ENCODE peak calls at places on chromosomes 11 and 22, in six cellular contexts. C, V, I, K, Z and P are unnamed samples.
A peak's percentile ranks its signal among the peaks of the same experiment; 100 is the strongest.

GRCh38 chr11:69398529-69399492 is 82.7 kb upstream of the LINC01488 start:
- DNase-seq in C (peak; percentile 39), V (no peak), I (peak; percentile 55), K (peak; percentile 30), Z (no peak), P (no peak)

GRCh38 chr22:24325105-24325757 is 54.6 kb downstream of the SPECC1L start:
- DNase-seq in C (no peak), V (peak; percentile 84), I (no peak), K (peak; percentile 93), Z (peak; percentile 66), P (no peak)

GRCh38 chr11:17443423-17443822 is 33.2 kb downstream of the ABCC8 start:
- DNase-seq in C (no peak), V (no peak), I (no peak), K (no peak), Z (no peak), P (no peak)

GRCh38 chr11:18590573-18590972 is 2.0 kb upstream of the UEVLD start:
- DNase-seq in C (no peak), V (no peak), I (no peak), K (no peak), Z (no peak), P (no peak)

GRCh38 chr22:24418786-24419479 is 8.5 kb upstream of the ADORA2A start:
- DNase-seq in C (no peak), V (no peak), I (no peak), K (no peak), Z (no peak), P (no peak)

GRCh38 chr11:134045799-134046635 is 22.9 kb upstream of the JAM3 start:
- DNase-seq in C (no peak), V (no peak), I (peak; percentile 49), K (peak; percentile 32), Z (no peak), P (no peak)

GRCh38 chr11:122138759-122139594 is 23.0 kb upstream of the BLID start:
- DNase-seq in C (no peak), V (no peak), I (no peak), K (no peak), Z (no peak), P (no peak)

GRCh38 chr11:46642627-46643335 is 25.4 kb downstream of the ATG13 start:
- DNase-seq in C (no peak), V (no peak), I (no peak), K (no peak), Z (no peak), P (no peak)

GRCh38 chr22:29128891-29129643 is 56.2 kb downstream of the KREMEN1 start:
- DNase-seq in C (no peak), V (no peak), I (no peak), K (no peak), Z (no peak), P (no peak)

GRCh38 chr22:27768027-27768640 is 33.4 kb downstream of the MN1 start:
- DNase-seq in C (no peak), V (no peak), I (no peak), K (no peak), Z (no peak), P (no peak)

GRCh38 chr11:12746593-12747097 is 72.4 kb downstream of the TEAD1 start:
- DNase-seq in C (peak; percentile 32), V (peak; percentile 75), I (no peak), K (peak; percentile 88), Z (no peak), P (no peak)

GRCh38 chr11:60866911-60867870 is at the start of gene ZP1:
- DNase-seq in C (no peak), V (no peak), I (no peak), K (no peak), Z (no peak), P (no peak)

GRCh38 chr11:65569164-65569972 is 909 bp upstream of the ZNRD2 start:
- DNase-seq in C (no peak), V (no peak), I (no peak), K (no peak), Z (no peak), P (peak; percentile 82)

GRCh38 chr22:49905465-49905864 is 12.8 kb downstream of the ALG12 start:
- DNase-seq in C (no peak), V (no peak), I (no peak), K (no peak), Z (no peak), P (no peak)

GRCh38 chr11:13358871-13359270 is 81.3 kb downstream of the BMAL1 start:
- DNase-seq in C (no peak), V (no peak), I (no peak), K (no peak), Z (no peak), P (no peak)

GRCh38 chr11:114084414-114084813 is 24.9 kb downstream of the ZBTB16 start:
- DNase-seq in C (peak; percentile 82), V (no peak), I (no peak), K (no peak), Z (no peak), P (no peak)

GRCh38 chr11:15985127-15985862 is 371.1 kb downstream of the SOX6 start:
- DNase-seq in C (no peak), V (no peak), I (no peak), K (no peak), Z (no peak), P (no peak)

GRCh38 chr11:35077709-35078695 is 61.0 kb upstream of the CD44 start:
- DNase-seq in C (no peak), V (peak; percentile 58), I (no peak), K (no peak), Z (peak; percentile 72), P (no peak)

GRCh38 chr11:47797633-47798032 is 30.5 kb upstream of the FNBP4 start:
- DNase-seq in C (no peak), V (peak; percentile 9), I (no peak), K (peak; percentile 59), Z (no peak), P (no peak)

GRCh38 chr22:50720861-50721844 is 16.9 kb upstream of the ACR start:
- DNase-seq in C (no peak), V (no peak), I (peak; percentile 55), K (no peak), Z (no peak), P (no peak)

GRCh38 chr11:3105791-3106735 is 48.8 kb upstream of the CARS1 start:
- DNase-seq in C (no peak), V (no peak), I (no peak), K (no peak), Z (no peak), P (no peak)

GRCh38 chr11:2211113-2211971 is 39.7 kb upstream of the TH start:
- DNase-seq in C (peak; percentile 78), V (no peak), I (peak; percentile 51), K (no peak), Z (no peak), P (no peak)

GRCh38 chr11:102534261-102534872 is 3.8 kb upstream of the MMP7 start:
- DNase-seq in C (no peak), V (no peak), I (no peak), K (no peak), Z (peak; percentile 44), P (no peak)

GRCh38 chr11:65903068-65903481 is 2.9 kb upstream of the FOSL1 start:
- DNase-seq in C (no peak), V (no peak), I (no peak), K (peak; percentile 69), Z (no peak), P (no peak)

GRCh38 chr11:48124880-48125279 is 91.7 kb upstream of the OR4B1 start:
- DNase-seq in C (no peak), V (no peak), I (no peak), K (no peak), Z (no peak), P (no peak)

GRCh38 chr22:35394011-35394312 is 6.0 kb upstream of the MCM5 start:
- DNase-seq in C (no peak), V (no peak), I (no peak), K (no peak), Z (no peak), P (no peak)
- TF ChIP-seq CTCF in C (no peak), V (no peak), I (no peak), K (no peak), Z (no peak), P (no peak)

DNA sequence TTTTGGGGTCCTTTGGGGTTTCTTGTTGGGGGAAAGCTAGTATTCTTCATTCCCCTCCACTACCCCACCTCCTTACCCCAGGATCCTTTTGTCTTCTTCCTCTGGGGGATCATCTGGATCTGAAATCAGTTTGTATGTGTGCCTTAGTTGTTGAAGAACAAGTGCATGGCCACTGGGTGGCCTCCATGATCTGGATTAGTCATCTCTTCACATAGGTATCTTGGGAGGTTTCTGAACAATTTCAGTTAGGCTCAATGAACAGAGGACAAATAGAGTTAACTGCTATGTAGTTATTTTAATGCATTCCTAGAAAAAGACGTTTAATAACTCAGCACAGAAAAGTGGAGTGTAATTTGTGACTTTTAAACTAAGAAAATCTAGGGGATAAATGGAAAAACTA is 7.1 kb upstream of the VWA5A start:
- DNase-seq in C (no peak), V (no peak), I (no peak), K (peak; percentile 39), Z (peak; percentile 24), P (no peak)
- TF ChIP-seq CTCF in C (no peak), V (peak; percentile 25), I (peak; percentile 24), K (peak; percentile 49), Z (peak; percentile 20), P (no peak)

GRCh38 chr22:48782817-48783511 is 1044.7 kb downstream of the BRD1 start:
- DNase-seq in C (no peak), V (no peak), I (no peak), K (no peak), Z (no peak), P (peak; percentile 41)
- TF ChIP-seq CTCF in C (no peak), V (no peak), I (peak; percentile 13), K (no peak), Z (no peak), P (no peak)

GRCh38 chr11:110296226-110297081 is at the start of gene RDX:
- DNase-seq in C (peak; percentile 68), V (peak; percentile 26), I (peak; percentile 80), K (peak; percentile 81), Z (peak; percentile 85), P (peak; percentile 84)
- TF ChIP-seq CTCF in C (no peak), V (no peak), I (no peak), K (no peak), Z (no peak), P (no peak)

GRCh38 chr22:22460635-22461034 is 47.9 kb downstream of the ZNF280B start:
- DNase-seq in C (no peak), V (no peak), I (no peak), K (peak; percentile 8), Z (peak; percentile 15), P (no peak)
- TF ChIP-seq CTCF in C (no peak), V (no peak), I (peak; percentile 37), K (peak; percentile 54), Z (peak; percentile 17), P (no peak)

GRCh38 chr22:36336246-36337182 is 51.3 kb downstream of the MYH9 start:
- DNase-seq in C (peak; percentile 93), V (no peak), I (no peak), K (no peak), Z (no peak), P (no peak)
- TF ChIP-seq CTCF in C (no peak), V (no peak), I (no peak), K (no peak), Z (no peak), P (no peak)

GRCh38 chr11:95849087-95849825 is 59.0 kb downstream of the CEP57 start:
- DNase-seq in C (no peak), V (peak; percentile 52), I (no peak), K (peak; percentile 85), Z (peak; percentile 16), P (no peak)
- TF ChIP-seq CTCF in C (no peak), V (peak; percentile 48), I (peak; percentile 38), K (peak; percentile 55), Z (no peak), P (peak; percentile 44)

GRCh38 chr22:32686354-32686753 is 115.2 kb upstream of the TIMP3 start:
- DNase-seq in C (no peak), V (no peak), I (no peak), K (no peak), Z (no peak), P (peak; percentile 33)
- TF ChIP-seq CTCF in C (no peak), V (no peak), I (no peak), K (no peak), Z (no peak), P (no peak)